ENCODE peak calls at places on chromosome 1, in seven cellular contexts. K, J, W, R, C, E and H are unnamed samples.

GRCh38 chr1:18932387-18932786 is 24.1 kb downstream of the IFFO2 start:
- DNase-seq in W (no peak), K (no peak), R (no peak), C (no peak), E (no peak), J (no peak), H (no peak)

GRCh38 chr1:44733365-44733764 is 2.4 kb upstream of the RNU5D-1 start:
- DNase-seq in E (no peak), R (no peak), W (no peak), J (no peak), K (no peak), C (no peak), H (no peak)

GRCh38 chr1:108565081-108565480 is 5.2 kb downstream of the EEIG2 start:
- DNase-seq in W (no peak), R (no peak), E (no peak), K (no peak), J (no peak), C (no peak), H (no peak)

GRCh38 chr1:16205891-16206546 is 6.4 kb downstream of the ARHGEF19 start:
- DNase-seq in E (no peak), R (peak), K (no peak), C (no peak), W (no peak), J (no peak), H (no peak)

GRCh38 chr1:233327938-233328660 is 575 bp downstream of the MAP3K21 start:
- DNase-seq in J (peak), R (peak), W (peak), E (peak), K (peak), C (peak), H (peak)

GRCh38 chr1:84479998-84480397 is 932 bp downstream of the RPF1 start:
- DNase-seq in K (peak), W (no peak), E (no peak), R (no peak), J (no peak), C (no peak), H (no peak)

GRCh38 chr1:7491089-7491817 is 279.8 kb upstream of the VAMP3 start:
- DNase-seq in W (no peak), J (no peak), C (no peak), K (no peak), E (no peak), R (no peak), H (no peak)

GRCh38 chr1:92329356-92330129 is 30.7 kb downstream of the RPAP2 start:
- DNase-seq in E (peak), R (no peak), C (no peak), J (no peak), K (no peak), W (peak), H (no peak)

GRCh38 chr1:25699501-25700089 is 83.0 kb downstream of the MAN1C1 start:
- DNase-seq in C (no peak), W (no peak), E (no peak), R (no peak), J (no peak), K (no peak), H (no peak)